ENCODE peak calls at places on chromosome 3, in eight cellular contexts. A is mesendoderm, P is cardiac muscle cell, O is stomach, L is Panc1, C is prostate gland, Z is IMR-90, T is neuronal stem cell. F is an unnamed sample.

GRCh38 chr3:125006190-125006855 is 49.5 kb downstream of the HEG1 start:
- DNase-seq in C (no peak), A (no peak), Z (no peak), P (no peak), T (no peak), L (no peak), O (no peak), F (no peak)

GRCh38 chr3:197736010-197736490 is 654 bp downstream of the RUBCN start:
- DNase-seq in P (no peak), O (peak; percentile 35), Z (no peak), T (no peak), A (peak; percentile 69), L (no peak), C (no peak), F (peak; percentile 67)

GRCh38 chr3:197224034-197224444 is 74.4 kb downstream of the DLG1 start:
- DNase-seq in C (no peak), A (peak; percentile 71), L (peak; percentile 18), Z (peak; percentile 67), T (peak; percentile 40), O (no peak), P (peak; percentile 75), F (peak; percentile 53)

GRCh38 chr3:129346690-129347440 is 68.2 kb downstream of the HMCES start:
- DNase-seq in A (no peak), O (no peak), Z (no peak), C (no peak), P (no peak), T (no peak), L (no peak), F (no peak)

GRCh38 chr3:129539201-129539600 is 3.8 kb upstream of the H1-8 start:
- DNase-seq in A (no peak), C (no peak), P (no peak), Z (no peak), T (no peak), L (no peak), O (no peak), F (no peak)

GRCh38 chr3:21979706-21980105 is 228.7 kb upstream of the ZNF385D start:
- DNase-seq in A (no peak), T (no peak), C (no peak), O (no peak), Z (peak; percentile 60), P (no peak), L (no peak), F (no peak)

GRCh38 chr3:117557469-117557868 is 847.9 kb downstream of the TUSC7 start:
- DNase-seq in L (no peak), P (no peak), A (no peak), O (no peak), C (no peak), T (no peak), Z (no peak), F (no peak)

GRCh38 chr3:175041369-175041768 is 182.2 kb downstream of the NAALADL2 start:
- DNase-seq in O (no peak), P (no peak), T (no peak), A (no peak), C (no peak), Z (peak; percentile 73), L (no peak), F (no peak)

GRCh38 chr3:122366379-122366749 is 16.7 kb downstream of the MIX23 start:
- DNase-seq in O (no peak), A (no peak), P (no peak), Z (peak; percentile 2), T (no peak), C (no peak), L (peak; percentile 24), F (no peak)
- H3K36me3 ChIP-seq in O (peaks cover 85% of the 10 kb centered on the region), A (peaks cover 3% of the 10 kb centered on the region), P (peaks cover 49% of the 10 kb centered on the region), Z (peaks cover 10% of the 10 kb centered on the region), T (peaks cover 99% of the 10 kb centered on the region), C (no peaks in the 10 kb centered on the region), L (peaks cover 12% of the 10 kb centered on the region), F (peaks cover 13% of the 10 kb centered on the region)

DNA sequence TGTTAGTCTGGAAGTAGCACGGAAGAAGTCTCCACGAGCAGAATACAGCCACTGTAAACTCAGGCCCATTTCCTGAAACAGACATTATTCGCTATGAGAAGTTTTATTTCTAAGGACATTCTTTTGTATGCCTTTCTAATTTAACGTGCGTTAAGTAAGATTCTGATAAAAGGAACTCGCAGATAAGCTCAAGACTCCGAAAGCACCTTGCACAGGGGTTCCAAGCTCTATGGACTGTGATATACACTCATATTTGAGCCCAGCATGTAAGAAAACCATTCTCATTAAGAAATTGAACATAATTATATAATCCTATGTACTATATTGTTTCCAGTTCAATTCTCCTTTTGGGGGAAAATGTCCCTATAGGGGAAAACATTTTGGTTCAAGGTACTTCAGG is 28.4 kb downstream of the TFRC start:
- DNase-seq in L (no peak), T (no peak), A (no peak), Z (no peak), C (no peak), P (no peak), O (no peak), F (no peak)
- H3K36me3 ChIP-seq in L (peaks cover 60% of the 10 kb centered on the region), T (peaks cover 98% of the 10 kb centered on the region), A (peaks cover 16% of the 10 kb centered on the region), Z (peaks cover 59% of the 10 kb centered on the region), C (peaks cover 15% of the 10 kb centered on the region), P (peaks cover 90% of the 10 kb centered on the region), O (peaks cover 99% of the 10 kb centered on the region), F (peaks cover 41% of the 10 kb centered on the region)

GRCh38 chr3:156711113-156711512 is 36.7 kb downstream of the TIPARP start:
- DNase-seq in T (no peak), L (no peak), Z (no peak), C (no peak), P (no peak), A (no peak), O (no peak), F (no peak)

GRCh38 chr3:156704370-156705036 is 30.1 kb downstream of the TIPARP start:
- DNase-seq in L (no peak), A (no peak), T (no peak), O (no peak), C (no peak), P (no peak), Z (no peak), F (no peak)

GRCh38 chr3:156716105-156716862 is 41.9 kb downstream of the TIPARP start:
- DNase-seq in L (no peak), T (no peak), C (no peak), O (no peak), A (no peak), Z (no peak), P (no peak), F (no peak)

GRCh38 chr3:156705761-156706631 is 31.6 kb downstream of the TIPARP start:
- DNase-seq in Z (peak; percentile 44), O (no peak), P (no peak), C (no peak), T (no peak), L (no peak), A (no peak), F (no peak)

GRCh38 chr3:156710429-156710828 is 36.0 kb downstream of the TIPARP start:
- DNase-seq in L (no peak), Z (no peak), T (no peak), A (peak; percentile 54), P (no peak), C (no peak), O (no peak), F (no peak)
- H3K36me3 ChIP-seq in L (no peaks in the 10 kb centered on the region), Z (peaks cover 17% of the 10 kb centered on the region), T (peaks cover 28% of the 10 kb centered on the region), A (no peaks in the 10 kb centered on the region), P (peaks cover 57% of the 10 kb centered on the region), C (no peaks in the 10 kb centered on the region), O (peaks cover 24% of the 10 kb centered on the region), F (no peaks in the 10 kb centered on the region)

GRCh38 chr3:13825317-13825590 is 54.6 kb downstream of the WNT7A start:
- DNase-seq in P (no peak), O (no peak), C (no peak), T (no peak), Z (no peak), L (no peak), A (peak; percentile 21), F (no peak)
- H3K36me3 ChIP-seq in P (no peaks in the 10 kb centered on the region), O (no peaks in the 10 kb centered on the region), C (no peaks in the 10 kb centered on the region), T (no peaks in the 10 kb centered on the region), Z (no peaks in the 10 kb centered on the region), L (no peaks in the 10 kb centered on the region), A (no peaks in the 10 kb centered on the region), F (no peaks in the 10 kb centered on the region)

DNA sequence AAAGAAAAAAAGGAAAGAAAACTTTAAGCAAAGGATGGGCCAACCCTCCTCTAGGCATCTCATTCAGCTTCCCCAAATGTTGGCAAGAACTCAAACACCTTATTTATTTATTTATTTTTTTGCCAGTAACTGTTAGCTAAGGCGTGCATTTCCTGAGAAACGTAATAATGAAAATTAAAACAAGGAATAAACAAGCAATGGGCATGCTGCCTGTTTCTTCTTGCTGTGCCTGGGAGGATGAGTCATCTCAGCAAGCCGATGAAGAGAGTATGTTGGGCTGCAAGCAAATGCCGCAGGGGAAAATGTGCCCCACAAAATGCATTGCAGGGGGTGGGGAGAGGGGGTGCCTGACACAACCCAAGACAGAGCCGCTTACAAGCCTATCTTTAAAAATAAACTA is 40.5 kb downstream of the EIF4E3 start:
- DNase-seq in P (peak; percentile 84), C (peak; percentile 69), T (no peak), L (no peak), O (no peak), A (peak; percentile 51), Z (peak; percentile 86), F (no peak)
- H3K36me3 ChIP-seq in P (no peaks in the 10 kb centered on the region), C (no peaks in the 10 kb centered on the region), T (no peaks in the 10 kb centered on the region), L (no peaks in the 10 kb centered on the region), O (peaks cover 4% of the 10 kb centered on the region), A (no peaks in the 10 kb centered on the region), Z (no peaks in the 10 kb centered on the region), F (no peaks in the 10 kb centered on the region)

DNA sequence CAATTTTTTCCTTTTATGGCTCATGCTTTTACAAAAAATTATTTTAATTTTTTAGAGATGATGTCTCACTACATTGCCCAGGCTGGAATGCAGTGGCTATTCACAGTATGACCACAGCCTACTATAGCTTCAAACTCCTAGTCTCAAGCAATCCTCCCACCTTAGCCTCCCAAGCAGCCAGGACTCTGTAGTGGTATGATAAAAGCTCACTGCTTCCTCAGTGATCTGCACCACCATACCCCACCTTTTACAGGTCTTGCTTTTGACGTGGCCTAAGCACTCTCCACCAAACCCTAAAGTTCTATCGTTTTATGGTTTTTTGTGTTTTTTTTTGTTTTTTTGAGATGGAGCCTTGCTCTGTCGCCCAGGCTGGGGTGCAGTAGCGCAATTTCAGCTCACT is 14.0 kb upstream of the TMF1 start:
- DNase-seq in P (no peak), A (no peak), C (no peak), O (no peak), Z (no peak), T (no peak), L (no peak), F (no peak)
- H3K36me3 ChIP-seq in P (peaks cover 36% of the 10 kb centered on the region), A (no peaks in the 10 kb centered on the region), C (no peaks in the 10 kb centered on the region), O (peaks cover 74% of the 10 kb centered on the region), Z (peaks cover 18% of the 10 kb centered on the region), T (peaks cover 89% of the 10 kb centered on the region), L (peaks cover 6% of the 10 kb centered on the region), F (peaks cover 5% of the 10 kb centered on the region)

GRCh38 chr3:157327837-157328236 is 108.8 kb upstream of the PTX3 start:
- DNase-seq in Z (no peak), P (no peak), O (no peak), A (no peak), L (no peak), C (no peak), T (no peak), F (no peak)
- H3K36me3 ChIP-seq in Z (no peaks in the 10 kb centered on the region), P (no peaks in the 10 kb centered on the region), O (no peaks in the 10 kb centered on the region), A (no peaks in the 10 kb centered on the region), L (no peaks in the 10 kb centered on the region), C (no peaks in the 10 kb centered on the region), T (no peaks in the 10 kb centered on the region), F (no peaks in the 10 kb centered on the region)

GRCh38 chr3:9833078-9833477 is 10.7 kb downstream of the RPUSD3 start:
- DNase-seq in L (no peak), O (no peak), Z (no peak), A (no peak), T (no peak), C (no peak), P (no peak), F (no peak)
- H3K36me3 ChIP-seq in L (no peaks in the 10 kb centered on the region), O (peaks cover 77% of the 10 kb centered on the region), Z (peaks cover 51% of the 10 kb centered on the region), A (no peaks in the 10 kb centered on the region), T (peaks cover 79% of the 10 kb centered on the region), C (no peaks in the 10 kb centered on the region), P (peaks cover 10% of the 10 kb centered on the region), F (peaks cover 2% of the 10 kb centered on the region)

F was measured in H7.